ENCODE peak calls at places on chromosomes 12 and 14, in four cellular contexts. T is activated effector memory CD4-positive, alpha-beta T cell treated with Interleukin-2 at 50 U/mL for 16 hours; X is AG10803; M is occipital lobe. W is an unnamed sample.

GRCh38 chr12:42140901-42141300 is 3.8 kb downstream of the GXYLT1 start:
- DNase-seq in T (no peak), X (peak), M (no peak), W (no peak)

GRCh38 chr14:69896080-69896479 is 16.9 kb downstream of the SMOC1 start:
- DNase-seq in T (no peak), X (no peak), M (no peak), W (no peak)

GRCh38 chr12:75982974-75983660 is 48.5 kb downstream of the PHLDA1 start:
- DNase-seq in T (no peak), X (no peak), M (no peak), W (no peak)

GRCh38 chr12:19869413-19869812 is 430.1 kb downstream of the AEBP2 start:
- DNase-seq in T (no peak), X (no peak), M (no peak), W (no peak)

GRCh38 chr14:91323671-91324605 is 79.4 kb upstream of the GPR68 start:
- DNase-seq in T (peak), X (peak), M (peak), W (peak)

GRCh38 chr14:23573384-23573783 is 5.2 kb downstream of the JPH4 start:
- DNase-seq in T (no peak), X (no peak), M (peak), W (peak)

GRCh38 chr14:70664698-70665447 is 23.2 kb downstream of the TTC9 start:
- DNase-seq in T (no peak), X (no peak), M (no peak), W (no peak)

GRCh38 chr12:13562915-13563742 is 366.6 kb downstream of the EMP1 start:
- DNase-seq in T (no peak), X (no peak), M (no peak), W (no peak)

GRCh38 chr12:11688379-11688778 is 38.9 kb downstream of the ETV6 start:
- DNase-seq in T (no peak), X (no peak), M (no peak), W (no peak)

GRCh38 chr12:46942579-46942978 is 116.8 kb upstream of the SLC38A4 start:
- DNase-seq in T (no peak), X (peak), M (no peak), W (no peak)

GRCh38 chr12:2960432-2960956 is 1.3 kb downstream of the TEAD4 start:
- DNase-seq in T (no peak), X (peak), M (no peak), W (no peak)

GRCh38 chr12:53381739-53382630 is 2.0 kb downstream of the SP1 start:
- DNase-seq in T (no peak), X (peak), M (no peak), W (no peak)

GRCh38 chr12:93616584-93617101 is 44.2 kb downstream of the SOCS2 start:
- DNase-seq in T (no peak), X (no peak), M (no peak), W (no peak)

GRCh38 chr14:100568164-100568997 is 18.8 kb downstream of the BEGAIN start:
- DNase-seq in T (no peak), X (no peak), M (no peak), W (no peak)

GRCh38 chr12:89461649-89462612 is 62.7 kb downstream of the GALNT4 start:
- DNase-seq in T (no peak), X (peak), M (no peak), W (no peak)

GRCh38 chr12:11853126-11853525 is 203.7 kb downstream of the ETV6 start:
- DNase-seq in T (no peak), X (no peak), M (no peak), W (no peak)

GRCh38 chr12:24778486-24779304 is 170.2 kb downstream of the BCAT1 start:
- DNase-seq in T (no peak), X (peak), M (no peak), W (no peak)

GRCh38 chr14:72883963-72884362 is 9.9 kb downstream of the DPF3 start:
- DNase-seq in T (no peak), X (no peak), M (no peak), W (peak)

GRCh38 chr12:16606936-16607335 is 974 bp upstream of the LMO3 start:
- DNase-seq in T (no peak), X (no peak), M (no peak), W (no peak)

GRCh38 chr14:73771848-73772705 is 57.9 kb upstream of the PNMA1 start:
- DNase-seq in T (peak), X (no peak), M (no peak), W (no peak)

W was measured in head of caudate nucleus.